ENCODE peak calls at places on chromosome 20, in four cellular contexts. One of them, this sample, is unnamed.

GRCh38 chr20:25566821-25567220 is 18.5 kb downstream of the NINL start:
- DNase-seq in left cardiac atrium: no peak
- DNase-seq in A172: no peak
- DNase-seq in iPS-NIHi11: no peak
- DNase-seq in this sample: no peak

GRCh38 chr20:42734660-42735368 is 454.9 kb downstream of the PTPRT start:
- DNase-seq in iPS-NIHi11: no peak
- DNase-seq in A172: no peak
- DNase-seq in left cardiac atrium: no peak
- DNase-seq in this sample: no peak

GRCh38 chr20:43409041-43409913 is 48.4 kb upstream of the SRSF6 start:
- DNase-seq in iPS-NIHi11: peak; percentile 62
- DNase-seq in A172: peak; percentile 31
- DNase-seq in left cardiac atrium: no peak
- DNase-seq in this sample: peak; percentile 44

GRCh38 chr20:44217342-44218092 is 6.9 kb upstream of the OSER1 start:
- DNase-seq in A172: peak; percentile 74
- DNase-seq in left cardiac atrium: peak; percentile 71
- DNase-seq in iPS-NIHi11: peak; percentile 73
- DNase-seq in this sample: peak; percentile 77

GRCh38 chr20:56796345-56796744 is 167.2 kb downstream of the TFAP2C start:
- DNase-seq in left cardiac atrium: no peak
- DNase-seq in A172: no peak
- DNase-seq in iPS-NIHi11: no peak
- DNase-seq in this sample: no peak

GRCh38 chr20:58717278-58718091 is 24.9 kb downstream of the NPEPL1 start:
- DNase-seq in left cardiac atrium: no peak
- DNase-seq in A172: no peak
- DNase-seq in iPS-NIHi11: no peak
- DNase-seq in this sample: no peak

GRCh38 chr20:8571660-8572059 is 439.6 kb downstream of the PLCB1 start:
- DNase-seq in A172: no peak
- DNase-seq in left cardiac atrium: no peak
- DNase-seq in iPS-NIHi11: no peak
- DNase-seq in this sample: no peak

GRCh38 chr20:49483706-49484101 is 1.2 kb upstream of the KCNB1 start:
- DNase-seq in iPS-NIHi11: peak; percentile 65
- DNase-seq in A172: no peak
- DNase-seq in left cardiac atrium: no peak
- DNase-seq in this sample: no peak

GRCh38 chr20:15188415-15188814 is 851.0 kb upstream of the FLRT3 start:
- DNase-seq in iPS-NIHi11: no peak
- DNase-seq in left cardiac atrium: no peak
- DNase-seq in A172: no peak
- DNase-seq in this sample: no peak

GRCh38 chr20:52312131-52312729 is 120.7 kb upstream of the ZFP64 start:
- DNase-seq in left cardiac atrium: peak; percentile 19
- DNase-seq in iPS-NIHi11: peak; percentile 56
- DNase-seq in A172: peak; percentile 71
- DNase-seq in this sample: peak; percentile 79

GRCh38 chr20:14067631-14068030 is 72.3 kb downstream of the MACROD2 start:
- DNase-seq in A172: no peak
- DNase-seq in iPS-NIHi11: no peak
- DNase-seq in left cardiac atrium: no peak
- DNase-seq in this sample: no peak

GRCh38 chr20:6490849-6491248 is 276.6 kb upstream of the BMP2 start:
- DNase-seq in left cardiac atrium: no peak
- DNase-seq in A172: no peak
- DNase-seq in iPS-NIHi11: no peak
- DNase-seq in this sample: no peak

GRCh38 chr20:37230200-37230599 is 31.4 kb downstream of the GHRH start:
- DNase-seq in A172: no peak
- DNase-seq in left cardiac atrium: no peak
- DNase-seq in iPS-NIHi11: no peak
- DNase-seq in this sample: no peak

GRCh38 chr20:35506872-35507638 is 22.4 kb downstream of the C20orf173 start:
- DNase-seq in A172: peak; percentile 66
- DNase-seq in left cardiac atrium: no peak
- DNase-seq in iPS-NIHi11: no peak
- DNase-seq in this sample: no peak

GRCh38 chr20:20322912-20323311 is 45.0 kb upstream of the INSM1 start:
- DNase-seq in A172: no peak
- DNase-seq in left cardiac atrium: no peak
- DNase-seq in iPS-NIHi11: no peak
- DNase-seq in this sample: no peak

GRCh38 chr20:4573564-4574355 is 147.9 kb upstream of the PRND start:
- DNase-seq in left cardiac atrium: no peak
- DNase-seq in A172: peak; percentile 96
- DNase-seq in iPS-NIHi11: no peak
- DNase-seq in this sample: no peak

GRCh38 chr20:48919882-48920526 is 1.5 kb upstream of the ARFGEF2 start:
- DNase-seq in left cardiac atrium: no peak
- DNase-seq in A172: no peak
- DNase-seq in iPS-NIHi11: no peak
- DNase-seq in this sample: no peak

GRCh38 chr20:38671186-38671585 is 53.1 kb upstream of the SLC32A1 start:
- DNase-seq in left cardiac atrium: no peak
- DNase-seq in A172: no peak
- DNase-seq in iPS-NIHi11: peak; percentile 28
- DNase-seq in this sample: no peak

GRCh38 chr20:58753267-58753928 is 60.8 kb downstream of the NPEPL1 start:
- DNase-seq in iPS-NIHi11: peak; percentile 63
- DNase-seq in A172: no peak
- DNase-seq in left cardiac atrium: no peak
- DNase-seq in this sample: no peak

GRCh38 chr20:62163485-62163865 is 19.4 kb upstream of the MTG2 start:
- DNase-seq in A172: no peak
- DNase-seq in left cardiac atrium: no peak
- DNase-seq in iPS-NIHi11: no peak
- DNase-seq in this sample: no peak

GRCh38 chr20:55632592-55632991 is 372.7 kb downstream of the CBLN4 start:
- DNase-seq in A172: no peak
- DNase-seq in left cardiac atrium: no peak
- DNase-seq in iPS-NIHi11: no peak
- DNase-seq in this sample: no peak

GRCh38 chr20:56870271-56870670 is 241.2 kb downstream of the TFAP2C start:
- DNase-seq in A172: no peak
- DNase-seq in left cardiac atrium: no peak
- DNase-seq in iPS-NIHi11: no peak
- DNase-seq in this sample: no peak

GRCh38 chr20:19793716-19794115 is 35.7 kb downstream of the RIN2 start:
- DNase-seq in left cardiac atrium: no peak
- DNase-seq in iPS-NIHi11: no peak
- DNase-seq in A172: no peak
- DNase-seq in this sample: no peak

GRCh38 chr20:36686504-36686903 is 40.5 kb upstream of the SLA2 start:
- DNase-seq in iPS-NIHi11: no peak
- DNase-seq in left cardiac atrium: no peak
- DNase-seq in A172: no peak
- DNase-seq in this sample: no peak

GRCh38 chr20:33647603-33648395 is 14.3 kb upstream of the C20orf144 start:
- DNase-seq in iPS-NIHi11: no peak
- DNase-seq in left cardiac atrium: no peak
- DNase-seq in A172: peak; percentile 38
- DNase-seq in this sample: no peak

GRCh38 chr20:39152126-39152525 is 190.0 kb downstream of the DHX35 start:
- DNase-seq in A172: no peak
- DNase-seq in iPS-NIHi11: no peak
- DNase-seq in left cardiac atrium: no peak
- DNase-seq in this sample: no peak

GRCh38 chr20:38167466-38167850 is 2.4 kb upstream of the TGM2 start:
- DNase-seq in A172: no peak
- DNase-seq in iPS-NIHi11: no peak
- DNase-seq in left cardiac atrium: no peak
- DNase-seq in this sample: no peak

This sample was measured in NCI-H345.